ENCODE peak calls at places on chromosome 4, in ten cellular contexts. L is cardiac fibroblast, E is cardiac muscle cell, U is heart right ventricle, D is lower lobe of right lung, X is Caco-2, Q is astrocyte, I is pancreas, Z is suprapubic skin, M is stomach. A is an unnamed sample.

GRCh38 chr4:3362431-3363287 is 69.8 kb downstream of the RGS12 start:
- DNase-seq in L (no peak), E (no peak), U (no peak), D (no peak), X (no peak), Q (no peak), I (no peak), Z (peak), M (no peak), A (no peak)

GRCh38 chr4:157043131-157043530 is 32.8 kb upstream of the GLRB start:
- DNase-seq in L (peak), E (peak), U (no peak), D (no peak), X (no peak), Q (peak), I (no peak), Z (no peak), M (no peak), A (no peak)

GRCh38 chr4:8594097-8595038 is 1.8 kb downstream of the CPZ start:
- DNase-seq in L (peak), E (peak), U (no peak), D (no peak), X (peak), Q (peak), I (peak), Z (no peak), M (peak), A (peak)

GRCh38 chr4:104446431-104446925 is 48.2 kb downstream of the CXXC4 start:
- DNase-seq in L (no peak), E (no peak), U (no peak), D (no peak), X (no peak), Q (no peak), I (no peak), Z (no peak), M (no peak), A (no peak)

GRCh38 chr4:85265234-85265633 is 209.7 kb upstream of the ARHGAP24 start:
- DNase-seq in L (no peak), E (no peak), U (no peak), D (no peak), X (no peak), Q (no peak), I (no peak), Z (no peak), M (no peak), A (no peak)

GRCh38 chr4:120692964-120693363 is 229.6 kb downstream of the PRDM5 start:
- DNase-seq in L (peak), E (no peak), U (no peak), D (no peak), X (peak), Q (peak), I (no peak), Z (no peak), M (no peak), A (peak)

GRCh38 chr4:152501846-152502536 is 33.9 kb downstream of the FBXW7 start:
- DNase-seq in L (peak), E (no peak), U (no peak), D (no peak), X (no peak), Q (peak), I (no peak), Z (no peak), M (no peak), A (no peak)

GRCh38 chr4:2811830-2812599 is 19.1 kb downstream of the SH3BP2 start:
- DNase-seq in L (peak), E (peak), U (peak), D (peak), X (no peak), Q (peak), I (no peak), Z (peak), M (peak), A (peak)

GRCh38 chr4:139242511-139243051 is 37.4 kb downstream of the MGARP start:
- DNase-seq in L (peak), E (no peak), U (no peak), D (no peak), X (no peak), Q (peak), I (no peak), Z (no peak), M (no peak), A (peak)

GRCh38 chr4:6763330-6763851 is 19.1 kb upstream of the KIAA0232 start:
- DNase-seq in L (no peak), E (no peak), U (no peak), D (peak), X (no peak), Q (no peak), I (no peak), Z (no peak), M (no peak), A (no peak)

GRCh38 chr4:112515278-112516075 is 503 bp downstream of the NEUROG2 start:
- DNase-seq in L (peak), E (peak), U (peak), D (no peak), X (no peak), Q (peak), I (no peak), Z (no peak), M (no peak), A (no peak)

GRCh38 chr4:59517007-59517406 is 1683.1 kb upstream of the ADGRL3 start:
- DNase-seq in L (no peak), E (no peak), U (no peak), D (peak), X (no peak), Q (no peak), I (no peak), Z (no peak), M (no peak), A (no peak)

GRCh38 chr4:687048-687974 is 1.6 kb downstream of the SLC49A3 start:
- DNase-seq in L (peak), E (no peak), U (peak), D (peak), X (peak), Q (peak), I (peak), Z (peak), M (peak), A (peak)

GRCh38 chr4:100295792-100296191 is 105.5 kb upstream of the DDIT4L start:
- DNase-seq in L (peak), E (no peak), U (no peak), D (no peak), X (no peak), Q (peak), I (no peak), Z (no peak), M (no peak), A (no peak)

GRCh38 chr4:34486964-34487363 is 1757.3 kb downstream of the ARAP2 start:
- DNase-seq in L (no peak), E (no peak), U (no peak), D (no peak), X (no peak), Q (no peak), I (no peak), Z (no peak), M (no peak), A (no peak)

GRCh38 chr4:51942108-51942832 is 77.9 kb downstream of the LRRC66 start:
- DNase-seq in L (peak), E (no peak), U (no peak), D (no peak), X (no peak), Q (peak), I (no peak), Z (no peak), M (no peak), A (no peak)

GRCh38 chr4:96241819-96242218 is 401.9 kb downstream of the PDHA2 start:
- DNase-seq in L (no peak), E (no peak), U (no peak), D (no peak), X (no peak), Q (no peak), I (no peak), Z (no peak), M (no peak), A (no peak)

GRCh38 chr4:169307581-169307980 is 36.8 kb upstream of the SH3RF1 start:
- DNase-seq in L (no peak), E (no peak), U (no peak), D (no peak), X (no peak), Q (no peak), I (no peak), Z (no peak), M (peak), A (no peak)

GRCh38 chr4:61374612-61374920 is 174.4 kb downstream of the ADGRL3 start:
- DNase-seq in L (no peak), E (no peak), U (no peak), D (no peak), X (no peak), Q (peak), I (peak), Z (no peak), M (no peak), A (peak)

GRCh38 chr4:143381171-143382118 is 44.8 kb downstream of the GAB1 start:
- DNase-seq in L (peak), E (peak), U (peak), D (peak), X (no peak), Q (peak), I (peak), Z (no peak), M (peak), A (peak)

GRCh38 chr4:20281453-20281852 is 29.7 kb downstream of the SLIT2 start:
- DNase-seq in L (no peak), E (no peak), U (no peak), D (no peak), X (no peak), Q (no peak), I (no peak), Z (no peak), M (no peak), A (no peak)

GRCh38 chr4:150255610-150256580 is 177.7 kb downstream of the DCLK2 start:
- DNase-seq in L (no peak), E (no peak), U (peak), D (no peak), X (no peak), Q (no peak), I (no peak), Z (no peak), M (no peak), A (no peak)

GRCh38 chr4:82380344-82380743 is 6.6 kb upstream of the HNRNPD start:
- DNase-seq in L (no peak), E (no peak), U (peak), D (no peak), X (no peak), Q (no peak), I (no peak), Z (no peak), M (no peak), A (no peak)

GRCh38 chr4:129355529-129355928 is 259.6 kb downstream of the C4orf33 start:
- DNase-seq in L (peak), E (peak), U (no peak), D (no peak), X (no peak), Q (peak), I (no peak), Z (no peak), M (no peak), A (no peak)

GRCh38 chr4:141654098-141654497 is 17.7 kb downstream of the IL15 start:
- DNase-seq in L (peak), E (peak), U (peak), D (peak), X (peak), Q (peak), I (peak), Z (no peak), M (no peak), A (no peak)

GRCh38 chr4:3290889-3291321 is 1.9 kb upstream of the RGS12 start:
- DNase-seq in L (no peak), E (no peak), U (no peak), D (no peak), X (no peak), Q (no peak), I (no peak), Z (peak), M (peak), A (no peak)

GRCh38 chr4:15118281-15118680 is 116.0 kb downstream of the CPEB2 start:
- DNase-seq in L (no peak), E (no peak), U (no peak), D (no peak), X (no peak), Q (peak), I (peak), Z (no peak), M (no peak), A (peak)

GRCh38 chr4:24798036-24798610 is 2.8 kb downstream of the SOD3 start:
- DNase-seq in L (no peak), E (no peak), U (no peak), D (no peak), X (no peak), Q (no peak), I (no peak), Z (peak), M (no peak), A (no peak)

GRCh38 chr4:155629831-155630425 is 36.7 kb upstream of the GUCY1A1 start:
- DNase-seq in L (no peak), E (no peak), U (no peak), D (no peak), X (no peak), Q (no peak), I (no peak), Z (no peak), M (no peak), A (no peak)

GRCh38 chr4:100076753-100077152 is 113.5 kb downstream of the DDIT4L start:
- DNase-seq in L (no peak), E (no peak), U (no peak), D (no peak), X (no peak), Q (no peak), I (no peak), Z (no peak), M (no peak), A (no peak)

GRCh38 chr4:188029114-188029513 is 33.5 kb downstream of the ZFP42 start:
- DNase-seq in L (no peak), E (no peak), U (no peak), D (no peak), X (no peak), Q (no peak), I (no peak), Z (no peak), M (no peak), A (no peak)

GRCh38 chr4:188032170-188032569 is 36.6 kb downstream of the ZFP42 start:
- DNase-seq in L (no peak), E (no peak), U (no peak), D (no peak), X (no peak), Q (no peak), I (no peak), Z (no peak), M (no peak), A (no peak)

GRCh38 chr4:188031751-188032150 is 36.2 kb downstream of the ZFP42 start:
- DNase-seq in L (no peak), E (no peak), U (no peak), D (no peak), X (no peak), Q (no peak), I (no peak), Z (no peak), M (no peak), A (no peak)

GRCh38 chr4:188032583-188032982 is 37.0 kb downstream of the ZFP42 start:
- DNase-seq in L (no peak), E (no peak), U (no peak), D (no peak), X (no peak), Q (no peak), I (no peak), Z (no peak), M (no peak), A (no peak)

DNA sequence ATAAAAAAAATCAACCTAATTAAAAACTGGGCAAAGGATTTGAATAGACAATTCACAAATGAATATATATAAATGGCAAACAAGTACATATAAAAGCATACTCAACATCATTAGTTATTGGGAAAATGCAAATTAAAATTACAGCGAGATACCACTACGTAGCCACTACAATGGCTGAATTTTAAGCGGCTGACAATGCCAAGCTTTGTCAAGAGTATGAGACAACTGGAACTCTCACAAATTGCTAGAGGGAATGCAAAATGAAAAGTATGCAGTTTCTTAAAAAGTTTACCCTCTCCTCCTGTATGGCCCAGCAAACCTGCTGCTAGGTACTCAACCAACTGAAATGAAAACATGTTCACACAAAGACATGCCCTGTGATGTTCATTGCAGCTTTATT is 34.8 kb downstream of the ZFP42 start:
- DNase-seq in L (no peak), E (no peak), U (no peak), D (no peak), X (no peak), Q (no peak), I (no peak), Z (no peak), M (no peak), A (no peak)
- TF ChIP-seq CTCF in L (no peak), E (no peak), U (no peak), D (no peak), X (no peak), Q (no peak), I (no peak), Z (no peak), M (no peak), A (no peak)

DNA sequence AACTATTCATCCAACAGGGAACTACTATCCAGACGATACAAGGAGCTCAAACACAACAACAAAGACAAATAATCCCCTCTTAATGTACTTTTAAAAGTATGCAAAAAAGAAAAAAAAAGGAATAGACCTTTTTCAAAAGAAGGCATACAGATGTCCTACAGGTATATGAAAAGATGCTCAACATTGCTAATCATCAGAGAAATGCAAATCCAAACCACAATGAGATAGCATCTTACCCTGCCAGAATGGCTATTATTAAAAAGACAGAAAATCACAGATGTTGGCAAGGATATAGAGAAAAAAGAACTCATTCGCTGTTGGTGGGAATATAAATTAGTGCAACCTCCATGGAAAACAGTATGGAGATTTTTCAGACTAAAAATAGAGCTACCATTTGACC is 67.1 kb upstream of the ENPP6 start:
- DNase-seq in L (no peak), E (no peak), U (no peak), D (no peak), X (no peak), Q (no peak), I (no peak), Z (no peak), M (no peak), A (no peak)
- H3K4me3 ChIP-seq in L (no peak), E (no peak), U (no peak), D (no peak), X (no peak), Q (no peak), I (no peak), Z (no peak), M (no peak), A (no peak)

DNA sequence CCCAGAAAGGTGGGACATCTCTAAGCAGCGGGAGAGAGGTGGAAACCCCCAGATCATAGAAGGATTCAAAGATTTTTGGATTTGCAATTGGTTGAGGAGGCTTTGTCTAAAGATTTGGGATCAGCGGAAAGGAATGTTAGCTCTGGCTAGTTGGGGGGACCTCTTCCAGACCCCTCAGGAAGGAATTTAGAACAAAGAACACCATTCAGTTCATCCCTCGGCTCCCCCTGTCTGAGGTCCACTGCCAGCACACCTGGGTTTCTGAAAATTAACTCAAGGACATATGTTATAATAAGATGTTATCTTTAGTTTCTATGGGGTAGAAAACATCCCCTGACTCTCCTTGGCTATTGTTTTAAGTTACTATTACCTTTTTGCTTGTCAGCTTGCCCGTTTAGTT is 163.6 kb downstream of the CEP135 start:
- DNase-seq in L (no peak), E (no peak), U (no peak), D (no peak), X (no peak), Q (no peak), I (no peak), Z (no peak), M (no peak), A (no peak)
- TF ChIP-seq CTCF in L (peak), E (no peak), U (no peak), D (no peak), X (peak), Q (no peak), I (no peak), Z (no peak), M (no peak), A (peak)

GRCh38 chr4:106160560-106160959 is 155.4 kb downstream of the TBCK start:
- DNase-seq in L (peak), E (no peak), U (no peak), D (no peak), X (no peak), Q (no peak), I (no peak), Z (no peak), M (no peak), A (no peak)
- H3K4me3 ChIP-seq in L (no peak), E (no peak), U (no peak), D (no peak), X (no peak), Q (no peak), I (no peak), Z (no peak), M (no peak), A (no peak)

DNA sequence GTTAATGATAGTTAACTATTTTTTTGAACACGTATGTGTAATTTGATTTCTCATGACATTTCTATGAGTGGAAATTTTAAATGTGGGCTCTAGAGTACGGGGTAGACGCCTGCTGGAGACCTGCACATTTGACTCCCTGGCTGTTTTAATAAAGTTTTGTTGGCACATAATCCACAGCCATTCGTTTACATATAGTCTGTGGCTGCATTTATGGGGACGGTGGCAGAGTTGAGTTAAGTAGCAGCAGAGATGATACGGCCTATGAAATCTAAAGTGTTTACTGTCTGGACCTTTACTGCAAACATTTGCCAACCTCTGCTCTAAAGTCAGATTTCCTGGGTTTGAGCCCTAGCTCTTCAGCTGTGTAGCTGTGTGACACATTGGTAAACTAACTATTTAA is 118.8 kb downstream of the CHRNA9 start:
- DNase-seq in L (no peak), E (no peak), U (no peak), D (no peak), X (no peak), Q (no peak), I (no peak), Z (no peak), M (no peak), A (no peak)
- TF ChIP-seq CTCF in L (no peak), E (no peak), U (no peak), D (no peak), X (no peak), Q (no peak), I (no peak), Z (no peak), M (no peak), A (no peak)

A was measured in retinal pigment epithelial cell.